ENCODE peak calls at places on chromosomes 3 and 15, in eight cellular contexts. P is tibial artery; T is H1; G is psoas muscle; S is Peyer's patch; J is CD4-positive, alpha-beta memory T cell; D is aorta; I is left ventricle myocardium inferior. Y is an unnamed sample.

GRCh38 chr3:195197764-195198423 is 73.1 kb downstream of the XXYLT1 start:
- DNase-seq in P (peak), T (no peak), G (no peak), S (no peak), J (no peak), D (no peak), I (no peak), Y (no peak)

GRCh38 chr3:119195911-119196310 is 22.5 kb downstream of the UPK1B start:
- DNase-seq in P (no peak), T (no peak), G (no peak), S (no peak), J (no peak), D (no peak), I (no peak), Y (no peak)

GRCh38 chr15:99114511-99115299 is 9.8 kb downstream of the SYNM start:
- DNase-seq in P (peak), T (no peak), G (no peak), S (no peak), J (no peak), D (peak), I (no peak), Y (no peak)

GRCh38 chr3:12462159-12462962 is 21.9 kb upstream of the TSEN2 start:
- DNase-seq in P (no peak), T (no peak), G (peak), S (no peak), J (no peak), D (no peak), I (no peak), Y (no peak)

GRCh38 chr3:170848294-170848917 is 21.6 kb downstream of the RPL22L1 start:
- DNase-seq in P (no peak), T (no peak), G (no peak), S (no peak), J (no peak), D (no peak), I (no peak), Y (no peak)

GRCh38 chr3:7508821-7509220 is 647.9 kb downstream of the GRM7 start:
- DNase-seq in P (no peak), T (no peak), G (no peak), S (no peak), J (no peak), D (no peak), I (no peak), Y (no peak)

GRCh38 chr3:124250053-124250452 is 258.1 kb upstream of the ROPN1 start:
- DNase-seq in P (no peak), T (no peak), G (no peak), S (no peak), J (no peak), D (no peak), I (no peak), Y (no peak)

GRCh38 chr3:126180477-126181397 is at the start of gene ALDH1L1:
- DNase-seq in P (peak), T (peak), G (peak), S (peak), J (no peak), D (peak), I (peak), Y (peak)

GRCh38 chr3:178245385-178245778 is 290.9 kb upstream of the KCNMB2 start:
- DNase-seq in P (no peak), T (no peak), G (no peak), S (no peak), J (no peak), D (no peak), I (no peak), Y (no peak)

GRCh38 chr3:123058505-123058904 is 8.3 kb upstream of the PDIA5 start:
- DNase-seq in P (no peak), T (no peak), G (no peak), S (no peak), J (no peak), D (no peak), I (no peak), Y (no peak)

GRCh38 chr15:39434126-39434525 is 146.8 kb upstream of the THBS1 start:
- DNase-seq in P (no peak), T (no peak), G (no peak), S (no peak), J (no peak), D (no peak), I (no peak), Y (no peak)

GRCh38 chr15:88021601-88022000 is 234.9 kb downstream of the NTRK3 start:
- DNase-seq in P (no peak), T (no peak), G (no peak), S (no peak), J (no peak), D (no peak), I (no peak), Y (no peak)

GRCh38 chr3:27279153-27279552 is 90.0 kb downstream of the NEK10 start:
- DNase-seq in P (no peak), T (no peak), G (no peak), S (no peak), J (no peak), D (no peak), I (no peak), Y (no peak)

GRCh38 chr3:49454457-49454856 is 15.6 kb upstream of the DAG1 start:
- DNase-seq in P (no peak), T (peak), G (peak), S (no peak), J (no peak), D (no peak), I (no peak), Y (no peak)

GRCh38 chr3:96319176-96319575 is 495.2 kb upstream of the EPHA6 start:
- DNase-seq in P (no peak), T (no peak), G (no peak), S (no peak), J (no peak), D (no peak), I (no peak), Y (no peak)

GRCh38 chr3:53328750-53329149 is 18.6 kb downstream of the DCP1A start:
- DNase-seq in P (no peak), T (no peak), G (no peak), S (no peak), J (no peak), D (no peak), I (no peak), Y (no peak)

GRCh38 chr3:150763841-150764483 is 993 bp upstream of the SIAH2 start:
- DNase-seq in P (peak), T (no peak), G (peak), S (peak), J (no peak), D (peak), I (peak), Y (peak)

GRCh38 chr3:187150599-187150998 is 11.3 kb upstream of the RPL39L start:
- DNase-seq in P (no peak), T (no peak), G (no peak), S (peak), J (peak), D (no peak), I (no peak), Y (no peak)

GRCh38 chr15:73268457-73268856 is 100.3 kb downstream of the HCN4 start:
- DNase-seq in P (no peak), T (no peak), G (no peak), S (no peak), J (no peak), D (no peak), I (no peak), Y (no peak)

GRCh38 chr3:131361464-131362421 is 19.8 kb upstream of the NUDT16 start:
- DNase-seq in P (peak), T (peak), G (peak), S (peak), J (no peak), D (peak), I (peak), Y (no peak)

GRCh38 chr3:186360779-186361178 is 1.3 kb downstream of the DGKG start:
- DNase-seq in P (peak), T (no peak), G (no peak), S (no peak), J (no peak), D (peak), I (peak), Y (no peak)

GRCh38 chr3:72234394-72234793 is 449.4 kb upstream of the PROK2 start:
- DNase-seq in P (peak), T (no peak), G (peak), S (no peak), J (no peak), D (peak), I (no peak), Y (no peak)

GRCh38 chr15:92130906-92131305 is 262.8 kb upstream of the ST8SIA2 start:
- DNase-seq in P (no peak), T (no peak), G (no peak), S (no peak), J (no peak), D (no peak), I (no peak), Y (no peak)

GRCh38 chr3:64257096-64257755 is 32.0 kb upstream of the PRICKLE2 start:
- DNase-seq in P (no peak), T (no peak), G (no peak), S (no peak), J (no peak), D (no peak), I (no peak), Y (no peak)

GRCh38 chr3:17233398-17233800 is 348.6 kb downstream of the PLCL2 start:
- DNase-seq in P (no peak), T (no peak), G (no peak), S (no peak), J (peak), D (no peak), I (no peak), Y (no peak)

GRCh38 chr3:75296858-75297257 is 367.3 kb upstream of the FRG2C start:
- DNase-seq in P (no peak), T (no peak), G (no peak), S (no peak), J (no peak), D (no peak), I (no peak), Y (no peak)

GRCh38 chr15:68582236-68582635 is 3.4 kb downstream of the CORO2B start:
- DNase-seq in P (peak), T (no peak), G (no peak), S (no peak), J (no peak), D (no peak), I (no peak), Y (no peak)

GRCh38 chr15:25689592-25689991 is 173.5 kb downstream of the ATP10A start:
- DNase-seq in P (peak), T (no peak), G (no peak), S (no peak), J (no peak), D (no peak), I (no peak), Y (no peak)

GRCh38 chr3:197750863-197751737 is 1.4 kb downstream of the FYTTD1 start:
- DNase-seq in P (peak), T (no peak), G (peak), S (peak), J (peak), D (peak), I (peak), Y (peak)

GRCh38 chr3:47475029-47475569 is 642 bp downstream of the SCAP start:
- DNase-seq in P (no peak), T (no peak), G (no peak), S (no peak), J (no peak), D (no peak), I (no peak), Y (no peak)

GRCh38 chr3:58612825-58613224 is 35.6 kb upstream of the FAM107A start:
- DNase-seq in P (no peak), T (no peak), G (no peak), S (no peak), J (no peak), D (no peak), I (peak), Y (no peak)

DNA sequence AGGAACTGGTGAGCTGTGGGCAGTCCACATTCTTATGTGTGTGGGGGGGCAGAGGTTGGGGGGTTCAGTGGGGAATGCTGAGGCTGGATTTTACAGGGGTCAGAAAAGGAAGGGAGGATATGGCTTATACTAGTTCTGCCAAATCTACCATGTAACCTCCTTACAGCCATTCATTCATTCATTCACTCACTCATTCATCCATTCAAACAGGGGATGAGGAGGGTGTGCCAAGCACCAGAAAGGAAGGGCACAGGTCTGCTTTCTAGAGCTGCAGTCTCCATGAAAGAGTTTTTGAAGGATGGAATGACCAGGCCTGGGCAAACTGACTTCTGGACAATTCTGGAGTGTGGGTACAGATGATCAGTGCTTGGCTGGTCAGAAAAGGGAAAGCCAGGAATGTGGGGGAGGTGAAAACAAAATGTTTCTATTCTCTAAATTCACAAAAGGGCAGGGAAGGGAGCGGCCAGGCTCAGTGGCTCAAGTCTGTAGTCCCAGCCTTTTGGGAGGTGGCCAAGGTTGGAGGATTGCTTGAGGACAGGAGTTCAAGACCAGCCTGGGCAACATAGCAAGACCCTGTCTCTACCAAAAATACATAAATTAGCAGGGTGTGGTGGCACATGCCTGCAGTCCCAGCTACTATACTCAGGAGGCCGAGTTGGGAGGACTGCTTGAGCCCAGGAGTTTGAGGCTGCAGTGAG is 49.2 kb upstream of the C15orf39 start:
- DNase-seq in P (no peak), T (no peak), G (no peak), S (no peak), J (no peak), D (no peak), I (no peak), Y (no peak)
- H3K27ac ChIP-seq in P (peak), T (no peak), G (no peak), S (no peak), J (no peak), D (no peak), I (no peak), Y (no peak)

GRCh38 chr15:41019174-41019573 is 65.9 kb downstream of the CHAC1 start:
- DNase-seq in P (no peak), T (no peak), G (no peak), S (no peak), J (no peak), D (no peak), I (no peak), Y (no peak)
- H3K27ac ChIP-seq in P (no peak), T (no peak), G (no peak), S (no peak), J (no peak), D (no peak), I (peak), Y (peak)

GRCh38 chr3:133943639-133944131 is 48.0 kb upstream of the RAB6B start:
- DNase-seq in P (peak), T (no peak), G (no peak), S (no peak), J (no peak), D (peak), I (no peak), Y (no peak)
- H3K27ac ChIP-seq in P (no peak), T (no peak), G (no peak), S (no peak), J (no peak), D (no peak), I (peak), Y (no peak)

GRCh38 chr3:37861540-37862051 is at the start of gene CTDSPL:
- DNase-seq in P (peak), T (no peak), G (peak), S (no peak), J (no peak), D (peak), I (peak), Y (peak)
- H3K27ac ChIP-seq in P (peak), T (no peak), G (peak), S (peak), J (no peak), D (no peak), I (peak), Y (peak)

GRCh38 chr15:59290311-59291213 is 82.1 kb downstream of the MYO1E start:
- DNase-seq in P (no peak), T (no peak), G (no peak), S (no peak), J (no peak), D (no peak), I (no peak), Y (no peak)

GRCh38 chr15:59292393-59292792 is 80.3 kb downstream of the MYO1E start:
- DNase-seq in P (no peak), T (no peak), G (no peak), S (no peak), J (no peak), D (no peak), I (no peak), Y (peak)

GRCh38 chr15:59294574-59294960 is 78.1 kb downstream of the MYO1E start:
- DNase-seq in P (no peak), T (no peak), G (no peak), S (no peak), J (no peak), D (no peak), I (no peak), Y (no peak)

GRCh38 chr15:59289574-59289973 is 82.9 kb downstream of the LDHAL6B start:
- DNase-seq in P (no peak), T (no peak), G (no peak), S (no peak), J (no peak), D (no peak), I (no peak), Y (no peak)

GRCh38 chr15:59291214-59291551 is 81.5 kb downstream of the MYO1E start:
- DNase-seq in P (no peak), T (no peak), G (no peak), S (no peak), J (no peak), D (no peak), I (no peak), Y (no peak)
- H3K27ac ChIP-seq in P (no peak), T (no peak), G (no peak), S (no peak), J (no peak), D (no peak), I (peak), Y (peak)

GRCh38 chr3:128319107-128319506 is 147.6 kb downstream of the DNAJB8 start:
- DNase-seq in P (no peak), T (no peak), G (no peak), S (no peak), J (no peak), D (no peak), I (no peak), Y (no peak)

GRCh38 chr3:128321418-128321817 is 145.3 kb downstream of the DNAJB8 start:
- DNase-seq in P (no peak), T (no peak), G (no peak), S (no peak), J (no peak), D (no peak), I (no peak), Y (no peak)

GRCh38 chr3:128320551-128321340 is 145.9 kb downstream of the DNAJB8 start:
- DNase-seq in P (no peak), T (no peak), G (no peak), S (no peak), J (no peak), D (no peak), I (no peak), Y (no peak)

GRCh38 chr3:128318275-128318920 is 148.3 kb downstream of the DNAJB8 start:
- DNase-seq in P (no peak), T (no peak), G (no peak), S (no peak), J (no peak), D (no peak), I (no peak), Y (no peak)

GRCh38 chr3:128319741-128320141 is 146.9 kb downstream of the DNAJB8 start:
- DNase-seq in P (no peak), T (no peak), G (no peak), S (no peak), J (no peak), D (no peak), I (no peak), Y (no peak)
- H3K27ac ChIP-seq in P (no peak), T (no peak), G (no peak), S (no peak), J (no peak), D (no peak), I (no peak), Y (no peak)

DNA sequence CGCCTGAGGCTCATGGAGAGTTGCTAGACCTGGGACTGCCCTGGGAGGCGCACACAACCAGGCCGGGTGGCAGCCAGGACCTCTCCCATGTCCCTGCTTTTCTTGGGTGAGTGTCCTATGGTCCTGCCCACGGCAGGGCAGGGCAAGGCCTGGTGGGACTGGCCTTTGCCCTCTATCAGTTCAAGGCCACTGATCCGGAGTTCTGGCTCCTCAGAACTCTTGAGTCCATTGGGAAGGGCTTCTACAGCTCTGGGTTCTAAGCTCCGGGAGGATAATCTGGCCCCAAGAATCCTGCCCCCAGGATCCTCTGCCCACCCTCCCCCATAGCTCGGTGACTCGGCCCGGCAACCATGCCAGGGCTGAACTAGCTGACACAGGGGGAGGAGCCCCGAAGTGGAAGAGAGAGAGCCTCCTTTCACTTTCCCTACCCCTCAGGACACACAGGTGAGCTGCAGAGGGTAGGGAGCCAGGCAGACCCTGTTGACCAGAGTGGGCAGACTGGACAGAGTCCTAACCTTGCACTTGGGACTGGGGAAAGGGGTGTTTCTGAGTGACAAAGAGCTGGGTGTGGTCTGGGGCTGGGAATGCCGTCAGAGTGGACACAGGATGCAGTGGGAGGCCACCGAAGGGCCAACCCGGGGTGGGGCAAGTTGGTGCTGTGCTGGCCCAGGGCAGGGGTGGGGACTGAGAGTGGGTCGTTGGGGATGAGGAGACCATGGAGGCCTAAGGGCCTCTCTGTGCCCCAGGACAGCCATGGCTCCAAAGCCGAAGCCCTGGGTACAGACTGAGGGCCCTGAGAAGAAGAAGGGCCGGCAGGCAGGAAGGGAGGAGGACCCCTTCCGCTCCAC is 664 bp downstream of the PARP3 start:
- DNase-seq in P (peak), T (no peak), G (peak), S (peak), J (peak), D (peak), I (peak), Y (no peak)
- H3K27ac ChIP-seq in P (peak), T (no peak), G (peak), S (peak), J (peak), D (peak), I (peak), Y (peak)

Y was measured in substantia nigra.